ENCODE peak calls at places on chromosomes 16 and 17, in seven cellular contexts. D is PC-3; A is A549; F is IMR-90; J is tibial nerve; X is effector memory CD4-positive, alpha-beta T cell; V is hepatocyte. Z is an unnamed sample. For H3K9me3, the result is how much of the 10 kb centered on the place peaks cover.

GRCh38 chr17:81294512-81295030 is 536 bp downstream of the SLC38A10 start:
- DNase-seq in D (no peak), A (no peak), F (peak), J (no peak), X (no peak), V (peak), Z (no peak)

GRCh38 chr16:78310990-78311561 is 211.6 kb downstream of the WWOX start:
- DNase-seq in D (no peak), A (no peak), F (peak), J (no peak), X (no peak), V (no peak), Z (no peak)

GRCh38 chr16:5504028-5504758 is 406.6 kb upstream of the EEF2KMT start:
- DNase-seq in D (no peak), A (no peak), F (no peak), J (no peak), X (no peak), V (peak), Z (no peak)

GRCh38 chr17:82152556-82153294 is 54.7 kb upstream of the FASN start:
- DNase-seq in D (no peak), A (no peak), F (no peak), J (no peak), X (no peak), V (no peak), Z (no peak)

GRCh38 chr17:58532555-58532951 is 18.1 kb upstream of the MTMR4 start:
- DNase-seq in D (no peak), A (no peak), F (no peak), J (no peak), X (no peak), V (no peak), Z (no peak)

GRCh38 chr17:27526603-27527002 is 70.4 kb downstream of the KSR1 start:
- DNase-seq in D (no peak), A (peak), F (peak), J (peak), X (no peak), V (peak), Z (no peak)

GRCh38 chr17:9290226-9290613 is 268.9 kb downstream of the NTN1 start:
- DNase-seq in D (no peak), A (no peak), F (no peak), J (no peak), X (no peak), V (no peak), Z (no peak)

GRCh38 chr16:88928405-88929375 is 48.3 kb downstream of the CBFA2T3 start:
- DNase-seq in D (no peak), A (no peak), F (no peak), J (no peak), X (no peak), V (no peak), Z (no peak)

GRCh38 chr16:10750793-10751192 is 7.2 kb downstream of the NUBP1 start:
- DNase-seq in D (no peak), A (no peak), F (no peak), J (no peak), X (no peak), V (no peak), Z (no peak)

GRCh38 chr16:88331989-88332920 is 50.5 kb upstream of the ZNF469 start:
- DNase-seq in D (peak), A (peak), F (peak), J (peak), X (no peak), V (peak), Z (peak)

GRCh38 chr17:74295625-74296547 is 21.9 kb downstream of the DNAI2 start:
- DNase-seq in D (peak), A (no peak), F (no peak), J (no peak), X (no peak), V (peak), Z (no peak)

GRCh38 chr17:58328195-58329034 is at the start of gene TSPOAP1:
- DNase-seq in D (no peak), A (no peak), F (no peak), J (no peak), X (peak), V (no peak), Z (no peak)

GRCh38 chr16:27826893-27827289 is 236.6 kb downstream of the GSG1L start:
- DNase-seq in D (no peak), A (no peak), F (no peak), J (no peak), X (no peak), V (no peak), Z (no peak)

GRCh38 chr16:69481901-69482341 is 57.5 kb downstream of the CYB5B start:
- DNase-seq in D (no peak), A (no peak), F (peak), J (peak), X (no peak), V (no peak), Z (no peak)

GRCh38 chr17:77422104-77422782 is 281.5 kb downstream of the SEC14L1 start:
- DNase-seq in D (peak), A (peak), F (no peak), J (no peak), X (no peak), V (no peak), Z (peak)

GRCh38 chr16:26614102-26614864 is 452.4 kb upstream of the C16orf82 start:
- DNase-seq in D (no peak), A (no peak), F (no peak), J (no peak), X (no peak), V (no peak), Z (no peak)

GRCh38 chr17:63024716-63025115 is 58.7 kb downstream of the TANC2 start:
- DNase-seq in D (no peak), A (no peak), F (peak), J (no peak), X (no peak), V (no peak), Z (no peak)

GRCh38 chr17:27535178-27535928 is 79.1 kb downstream of the KSR1 start:
- DNase-seq in D (no peak), A (no peak), F (peak), J (no peak), X (no peak), V (peak), Z (no peak)

GRCh38 chr16:27404163-27404823 is 2.3 kb downstream of the IL21R start:
- DNase-seq in D (no peak), A (no peak), F (no peak), J (no peak), X (no peak), V (no peak), Z (no peak)

GRCh38 chr17:49136335-49136734 is 3.8 kb downstream of the B4GALNT2 start:
- DNase-seq in D (no peak), A (no peak), F (no peak), J (no peak), X (no peak), V (no peak), Z (no peak)

GRCh38 chr17:6456914-6457687 is 12.8 kb downstream of the PIMREG start:
- DNase-seq in D (peak), A (peak), F (peak), J (no peak), X (no peak), V (peak), Z (no peak)

GRCh38 chr17:61247438-61247837 is 152.2 kb upstream of the TBX2 start:
- DNase-seq in D (no peak), A (no peak), F (peak), J (peak), X (no peak), V (no peak), Z (no peak)

GRCh38 chr17:74427048-74427762 is 4.7 kb upstream of the GPRC5C start:
- DNase-seq in D (no peak), A (no peak), F (no peak), J (no peak), X (no peak), V (peak), Z (no peak)

GRCh38 chr17:19016297-19016696 is 11.7 kb upstream of the FAM83G start:
- DNase-seq in D (no peak), A (no peak), F (no peak), J (no peak), X (no peak), V (no peak), Z (no peak)

GRCh38 chr16:86925067-86925791 is 346.9 kb downstream of the FOXL1 start:
- DNase-seq in D (no peak), A (no peak), F (peak), J (no peak), X (no peak), V (peak), Z (no peak)

GRCh38 chr16:10635367-10636021 is 55.1 kb upstream of the EMP2 start:
- DNase-seq in D (no peak), A (no peak), F (no peak), J (no peak), X (no peak), V (no peak), Z (no peak)

GRCh38 chr17:44221862-44222111 is 2.3 kb upstream of the UBTF start:
- DNase-seq in D (no peak), A (no peak), F (no peak), J (no peak), X (no peak), V (no peak), Z (no peak)

GRCh38 chr16:21625026-21625425 is 25.6 kb downstream of the METTL9 start:
- DNase-seq in D (no peak), A (no peak), F (no peak), J (no peak), X (no peak), V (no peak), Z (no peak)

GRCh38 chr17:72120878-72121163 is at the start of gene SOX9:
- DNase-seq in D (peak), A (peak), F (peak), J (peak), X (no peak), V (peak), Z (peak)

GRCh38 chr17:72699566-72699965 is 392.9 kb downstream of the SLC39A11 start:
- DNase-seq in D (peak), A (no peak), F (peak), J (no peak), X (no peak), V (no peak), Z (no peak)

GRCh38 chr17:77385750-77386501 is 245.2 kb downstream of the SEC14L1 start:
- DNase-seq in D (no peak), A (no peak), F (no peak), J (no peak), X (no peak), V (no peak), Z (no peak)

GRCh38 chr17:57966875-57967274 is 11.7 kb upstream of the CUEDC1 start:
- DNase-seq in D (no peak), A (no peak), F (no peak), J (no peak), X (no peak), V (no peak), Z (no peak)

GRCh38 chr17:81428521-81428920 is 33.3 kb downstream of the BAHCC1 start:
- DNase-seq in D (no peak), A (no peak), F (no peak), J (no peak), X (no peak), V (no peak), Z (no peak)

GRCh38 chr17:67232441-67232840 is 12.6 kb downstream of the HELZ start:
- DNase-seq in D (no peak), A (no peak), F (no peak), J (no peak), X (no peak), V (no peak), Z (no peak)

GRCh38 chr16:17448640-17449638 is 21.8 kb downstream of the XYLT1 start:
- DNase-seq in D (no peak), A (no peak), F (no peak), J (peak), X (peak), V (no peak), Z (no peak)

GRCh38 chr17:6472517-6472916 is 28.3 kb downstream of the PIMREG start:
- DNase-seq in D (no peak), A (no peak), F (no peak), J (no peak), X (no peak), V (no peak), Z (no peak)

GRCh38 chr17:75069783-75070182 is 18.0 kb upstream of the SLC16A5 start:
- DNase-seq in D (peak), A (peak), F (no peak), J (no peak), X (no peak), V (no peak), Z (no peak)

GRCh38 chr17:34154916-34155730 is 100.0 kb upstream of the CCL2 start:
- DNase-seq in D (no peak), A (no peak), F (no peak), J (no peak), X (no peak), V (no peak), Z (no peak)

DNA sequence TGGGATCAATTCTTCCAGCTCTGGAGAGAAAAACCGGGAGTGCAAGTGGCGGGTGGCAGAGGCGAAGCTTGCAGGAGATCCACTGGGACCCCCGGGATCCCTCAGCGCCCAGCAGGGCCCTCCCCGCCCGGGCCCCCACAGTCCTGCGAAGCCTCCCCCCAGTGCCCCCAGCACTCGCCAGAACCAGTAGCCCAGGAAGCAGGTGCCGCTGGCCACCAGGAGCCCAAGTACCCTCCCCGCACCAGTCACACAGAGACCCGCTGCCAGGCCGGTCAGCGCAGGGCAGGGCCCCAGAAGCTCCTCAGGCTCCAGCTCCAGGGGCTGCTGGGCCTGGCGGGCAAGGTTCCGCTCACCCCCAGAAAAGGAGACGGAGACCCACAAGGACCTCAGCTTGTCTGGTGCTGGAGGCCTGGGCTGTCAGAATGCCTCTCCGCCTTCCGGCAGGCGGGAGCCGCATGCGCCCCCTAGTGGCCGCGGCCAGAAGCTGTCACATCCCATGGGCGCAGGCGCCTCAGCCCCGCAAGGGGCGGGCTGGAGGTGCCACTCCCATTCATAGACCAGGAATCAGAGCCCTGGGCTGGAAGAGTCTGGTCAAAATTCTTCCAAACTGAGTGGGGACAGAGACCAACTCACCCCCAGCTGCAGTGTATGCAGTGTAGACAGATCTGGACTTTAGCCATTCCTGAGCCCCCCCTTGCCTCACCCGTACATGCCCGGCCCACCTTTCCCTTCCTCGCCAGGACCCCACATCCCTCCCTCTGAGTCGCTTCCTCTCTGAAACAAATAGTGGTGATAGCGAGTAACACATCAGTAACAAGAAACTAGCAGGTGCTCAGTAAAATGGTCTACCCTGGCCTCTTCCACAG is 1002.3 kb downstream of the KCNJ18 start:
- DNase-seq in D (no peak), A (peak), F (no peak), J (no peak), X (no peak), V (no peak), Z (no peak)
- H3K9me3 ChIP-seq in D (under half), A (under half), F (under half), J (under half), X (under half), V (under half), Z (under half)

DNA sequence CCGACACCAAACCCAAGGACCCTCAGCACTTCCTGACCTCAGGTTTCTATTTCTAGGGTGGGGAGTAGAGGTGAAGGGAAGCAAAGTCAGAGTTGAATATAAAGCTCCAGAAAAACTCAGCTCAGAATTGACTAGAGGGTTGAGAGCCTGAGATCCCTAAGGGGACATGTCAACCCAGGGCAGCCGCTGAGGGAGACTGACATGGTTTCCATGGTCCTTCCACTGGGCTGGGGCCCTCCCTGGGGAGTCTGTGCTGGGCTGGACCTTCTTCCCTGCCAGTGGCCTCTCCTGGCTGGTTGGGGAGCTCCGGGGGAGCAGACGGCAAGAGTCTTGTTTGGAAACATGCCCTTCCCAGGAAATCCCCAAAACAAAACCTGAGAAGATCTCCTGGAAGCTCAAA is 121.3 kb downstream of the METRNL start:
- DNase-seq in D (no peak), A (no peak), F (no peak), J (peak), X (no peak), V (no peak), Z (no peak)
- H3K9me3 ChIP-seq in D (under half), A (under half), F (under half), J (under half), X (under half), V (under half), Z (under half)

DNA sequence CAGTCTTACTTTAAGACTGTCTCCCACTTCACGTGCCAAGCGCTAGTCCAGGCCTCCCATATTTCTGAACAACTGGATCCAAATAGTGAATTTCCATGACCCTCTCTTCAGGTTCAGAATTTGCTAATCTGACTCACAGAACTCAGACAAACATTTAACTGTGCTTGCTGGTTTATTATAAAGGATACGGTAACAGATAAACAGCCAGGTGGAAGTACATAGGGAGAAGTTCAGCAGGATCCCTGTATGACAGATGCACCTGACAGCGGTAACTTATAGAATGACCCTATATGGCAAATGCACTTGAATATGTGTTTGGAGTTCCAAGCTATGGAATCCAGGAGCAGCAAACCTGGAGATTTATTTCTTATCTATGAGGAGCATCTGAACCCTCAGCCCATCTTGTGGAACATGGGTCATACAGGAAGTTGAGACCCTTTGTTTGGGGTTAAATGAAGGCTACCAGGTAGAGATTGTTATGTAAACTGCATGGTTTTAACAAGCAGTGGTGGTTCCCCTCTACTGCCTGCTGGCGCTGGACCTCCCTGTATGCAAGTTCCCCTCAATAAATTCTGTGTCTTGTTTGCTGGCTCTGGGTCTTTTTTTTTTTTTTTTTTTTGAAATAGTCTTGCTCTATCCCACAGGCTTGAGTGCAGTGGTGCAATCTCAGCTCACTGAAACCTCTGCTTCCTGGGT is 622.6 kb downstream of the KCNJ2 start:
- DNase-seq in D (no peak), A (no peak), F (no peak), J (no peak), X (no peak), V (no peak), Z (no peak)
- H3K9me3 ChIP-seq in D (under half), A (under half), F (under half), J (under half), X (under half), V (under half), Z (under half)

DNA sequence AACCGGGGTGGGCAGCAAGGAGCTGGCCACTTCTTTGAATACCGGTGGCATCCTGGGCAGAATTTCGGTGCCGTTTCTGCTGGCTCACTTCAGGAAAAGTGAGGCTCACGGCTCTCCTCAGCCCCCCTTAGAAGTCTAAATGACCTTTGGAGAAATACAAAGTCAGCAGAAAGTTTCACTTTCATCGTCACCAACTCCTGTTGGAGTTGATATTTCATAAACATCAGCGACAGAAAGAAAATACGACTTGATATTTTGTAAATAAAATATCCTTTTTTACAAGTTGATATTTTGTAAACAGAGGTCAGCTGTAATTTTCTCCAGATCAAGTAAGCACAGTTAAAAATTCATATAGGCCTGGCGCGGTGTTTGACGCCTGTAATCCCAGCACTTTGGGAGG is 781 bp downstream of the ZNF75A start:
- DNase-seq in D (no peak), A (no peak), F (no peak), J (no peak), X (no peak), V (no peak), Z (no peak)
- H3K9me3 ChIP-seq in D (under half), A (half or more), F (under half), J (under half), X (under half), V (half or more), Z (under half)

GRCh38 chr16:85417156-85417860 is 195.8 kb upstream of the GSE1 start:
- DNase-seq in D (no peak), A (no peak), F (no peak), J (no peak), X (no peak), V (no peak), Z (no peak)

GRCh38 chr16:85415196-85415988 is 197.7 kb upstream of the GSE1 start:
- DNase-seq in D (no peak), A (no peak), F (no peak), J (no peak), X (no peak), V (no peak), Z (no peak)

GRCh38 chr16:85416267-85417109 is 196.6 kb upstream of the GSE1 start:
- DNase-seq in D (peak), A (peak), F (peak), J (no peak), X (peak), V (peak), Z (no peak)

GRCh38 chr16:85412911-85413520 is 200.1 kb upstream of the GSE1 start:
- DNase-seq in D (no peak), A (no peak), F (no peak), J (no peak), X (no peak), V (no peak), Z (no peak)

GRCh38 chr16:85413713-85414663 is 199.1 kb upstream of the GSE1 start:
- DNase-seq in D (no peak), A (no peak), F (no peak), J (no peak), X (no peak), V (no peak), Z (no peak)
- H3K9me3 ChIP-seq in D (under half), A (under half), F (under half), J (under half), X (under half), V (under half), Z (under half)

GRCh38 chr16:35305476-35305875 is 1846.1 kb downstream of the TP53TG3F start:
- DNase-seq in D (peak), A (no peak), F (no peak), J (no peak), X (no peak), V (no peak), Z (peak)
- H3K9me3 ChIP-seq in D (under half), A (under half), F (under half), J (under half), X (under half), V (under half), Z (under half)

GRCh38 chr16:35480361-35480760 is 2020.9 kb downstream of the TP53TG3F start:
- DNase-seq in D (no peak), A (no peak), F (no peak), J (no peak), X (no peak), V (no peak), Z (no peak)
- H3K9me3 ChIP-seq in D (under half), A (under half), F (under half), J (under half), X (under half), V (under half), Z (under half)

Z was measured in keratinocyte.